ENCODE peak calls at places on chromosome 2, in five cellular contexts. E, D, Q, H and W are unnamed samples.

GRCh38 chr2:128410758-128411215 is 92.1 kb upstream of the HS6ST1 start:
- DNase-seq in D (no peak), Q (no peak), E (no peak), H (no peak), W (no peak)

GRCh38 chr2:121664086-121664485 is 14.8 kb upstream of the CLASP1 start:
- DNase-seq in E (no peak), D (no peak), H (no peak), Q (no peak), W (no peak)

GRCh38 chr2:45826889-45827635 is 175.6 kb downstream of the PRKCE start:
- DNase-seq in E (no peak), D (no peak), H (no peak), Q (peak), W (no peak)

GRCh38 chr2:44615950-44616518 is 254.3 kb downstream of the CAMKMT start:
- DNase-seq in H (no peak), Q (no peak), D (peak), E (no peak), W (no peak)

GRCh38 chr2:128305555-128306080 is 13.1 kb downstream of the HS6ST1 start:
- DNase-seq in D (no peak), H (no peak), E (no peak), Q (no peak), W (no peak)

GRCh38 chr2:11899264-11899818 is 152.9 kb downstream of the LPIN1 start:
- DNase-seq in D (no peak), H (no peak), Q (no peak), E (no peak), W (no peak)

GRCh38 chr2:127610561-127610960 is 35.4 kb upstream of the GPR17 start:
- DNase-seq in E (no peak), Q (no peak), D (no peak), H (no peak), W (no peak)

GRCh38 chr2:175930504-175930903 is 71.6 kb downstream of the LNPK start:
- DNase-seq in E (no peak), Q (peak), H (no peak), D (no peak), W (no peak)

GRCh38 chr2:134035605-134036370 is 218.1 kb upstream of the MGAT5 start:
- DNase-seq in Q (no peak), E (no peak), D (no peak), H (no peak), W (no peak)

GRCh38 chr2:109256921-109257320 is 127.9 kb downstream of the SH3RF3 start:
- DNase-seq in E (no peak), H (no peak), Q (no peak), D (no peak), W (no peak)

GRCh38 chr2:29502452-29502851 is 387.2 kb downstream of the CLIP4 start:
- DNase-seq in H (no peak), E (no peak), Q (no peak), D (no peak), W (no peak)

GRCh38 chr2:63790913-63791312 is 50.8 kb upstream of the UGP2 start:
- DNase-seq in E (no peak), H (no peak), D (no peak), Q (peak), W (no peak)

GRCh38 chr2:72237549-72237948 is 89.9 kb upstream of the CYP26B1 start:
- DNase-seq in Q (no peak), H (no peak), D (no peak), E (no peak), W (no peak)

GRCh38 chr2:147416099-147416498 is 428.7 kb upstream of the ACVR2A start:
- DNase-seq in H (no peak), Q (no peak), E (no peak), D (no peak), W (no peak)

GRCh38 chr2:241507430-241508239 is 749 bp downstream of the STK25 start:
- DNase-seq in H (peak), D (peak), Q (peak), E (no peak), W (no peak)

GRCh38 chr2:182064024-182064880 is 78.6 kb downstream of the PPP1R1C start:
- DNase-seq in E (no peak), D (no peak), H (no peak), Q (no peak), W (no peak)

GRCh38 chr2:193868833-193869232 is 1674.1 kb upstream of the TMEFF2 start:
- DNase-seq in D (no peak), H (no peak), Q (no peak), E (no peak), W (no peak)

GRCh38 chr2:58594175-58594574 is 353.1 kb upstream of the FANCL start:
- DNase-seq in E (no peak), H (peak), D (peak), Q (no peak), W (no peak)

GRCh38 chr2:61770746-61771145 is 83.1 kb downstream of the FAM161A start:
- DNase-seq in H (no peak), D (no peak), E (no peak), Q (no peak), W (no peak)

GRCh38 chr2:11571170-11571569 is 37.3 kb downstream of the GREB1 start:
- DNase-seq in Q (no peak), D (no peak), H (no peak), E (peak), W (no peak)

GRCh38 chr2:70062270-70062669 is 25.0 kb upstream of the PCBP1 start:
- DNase-seq in D (peak), E (no peak), Q (no peak), H (no peak), W (no peak)
- H3K4me3 ChIP-seq in D (no peak), E (no peak), Q (no peak), H (no peak), W (no peak)

GRCh38 chr2:173815778-173816177 is 149.4 kb downstream of the SP3 start:
- DNase-seq in H (no peak), D (no peak), Q (no peak), E (no peak), W (no peak)
- TF ChIP-seq POLR2AphosphoS5 in H (no peak), D (no peak), Q (no peak), E (no peak), W (no peak)

DNA sequence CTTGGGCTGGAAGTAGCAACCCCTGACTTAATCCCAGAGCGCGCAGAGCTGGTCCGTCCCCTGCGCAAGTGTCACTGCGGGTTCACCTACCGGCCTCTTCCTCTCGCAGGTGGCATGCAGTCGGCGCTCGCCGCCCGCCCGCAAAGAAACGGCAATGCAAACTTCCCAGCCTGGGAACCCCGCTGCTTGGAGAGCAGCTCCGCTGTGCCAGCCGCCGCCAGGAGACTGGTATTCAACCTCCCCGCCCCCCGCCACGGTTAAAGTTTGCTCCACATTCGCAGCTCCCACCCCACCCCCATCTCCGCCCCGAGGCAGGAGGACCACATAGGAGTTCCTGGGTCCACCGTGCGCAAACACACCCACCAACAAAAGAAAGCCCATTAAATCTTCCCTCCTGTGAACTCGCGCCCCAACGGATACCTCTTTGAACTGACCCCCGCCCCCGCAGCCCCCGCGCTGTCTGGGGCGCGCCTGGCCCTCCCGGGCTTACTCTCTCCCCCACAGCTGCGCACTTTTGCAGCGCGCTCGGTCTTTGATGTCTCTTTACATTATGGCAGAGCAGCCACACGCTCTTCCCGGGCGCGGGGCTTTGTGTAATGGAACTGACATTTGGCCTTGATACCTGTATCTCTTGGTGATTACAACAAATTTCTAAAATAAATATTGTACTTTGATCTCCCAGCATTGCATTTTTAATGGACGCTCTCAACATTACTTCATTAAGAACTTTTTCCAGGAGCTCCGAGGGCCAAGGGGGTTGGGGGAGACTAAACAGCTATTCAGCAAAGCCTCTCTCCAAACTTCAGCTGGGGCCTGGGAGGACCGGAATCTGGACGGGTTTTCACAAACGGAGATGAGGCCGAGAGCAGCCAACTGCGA is 3.1 kb upstream of the SP5 start:
- DNase-seq in H (no peak), E (no peak), Q (no peak), D (peak), W (no peak)
- H3K4me3 ChIP-seq in H (no peak), E (no peak), Q (no peak), D (peak), W (no peak)

GRCh38 chr2:104872034-104872865 is 18.3 kb downstream of the POU3F3 start:
- DNase-seq in Q (no peak), H (no peak), D (peak), E (no peak), W (no peak)

GRCh38 chr2:104871566-104872033 is 17.7 kb downstream of the POU3F3 start:
- DNase-seq in H (no peak), E (no peak), D (peak), Q (no peak), W (no peak)

GRCh38 chr2:104873689-104874054 is 19.8 kb downstream of the POU3F3 start:
- DNase-seq in Q (no peak), H (no peak), E (no peak), D (peak), W (no peak)

GRCh38 chr2:104874230-104874629 is 20.3 kb downstream of the POU3F3 start:
- DNase-seq in D (no peak), Q (no peak), E (no peak), H (no peak), W (no peak)

GRCh38 chr2:104872866-104873688 is 19.2 kb downstream of the POU3F3 start:
- DNase-seq in H (no peak), D (peak), E (peak), Q (peak), W (no peak)
- TF ChIP-seq POLR2AphosphoS5 in H (no peak), D (no peak), E (no peak), Q (no peak), W (no peak)

GRCh38 chr2:222288590-222289279 is 10.1 kb downstream of the PAX3 start:
- DNase-seq in E (no peak), H (no peak), D (no peak), Q (no peak), W (no peak)

GRCh38 chr2:222291485-222291841 is 7.3 kb downstream of the PAX3 start:
- DNase-seq in E (no peak), Q (no peak), H (no peak), D (no peak), W (no peak)

GRCh38 chr2:222289280-222290250 is 9.2 kb downstream of the PAX3 start:
- DNase-seq in H (no peak), E (no peak), Q (no peak), D (peak), W (no peak)

GRCh38 chr2:222290691-222291484 is 7.9 kb downstream of the PAX3 start:
- DNase-seq in Q (no peak), D (peak), E (no peak), H (no peak), W (no peak)

DNA sequence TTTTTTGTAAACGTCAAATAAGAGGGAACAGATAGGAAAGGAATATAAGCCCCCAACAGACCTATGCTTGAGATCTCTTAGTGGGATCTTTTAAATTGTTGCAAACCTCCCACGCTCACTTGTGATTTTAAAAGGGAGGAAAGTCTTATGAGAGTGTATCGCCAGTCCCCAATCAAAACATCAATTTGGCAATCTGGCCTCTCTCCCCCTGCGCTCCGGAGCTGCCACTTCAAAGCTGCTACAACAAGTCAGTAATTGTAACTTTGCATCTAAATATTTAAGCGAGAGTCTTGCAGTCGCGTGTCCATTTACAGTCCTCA is 8.5 kb downstream of the PAX3 start:
- DNase-seq in E (no peak), Q (no peak), H (no peak), D (no peak), W (no peak)
- H3K4me3 ChIP-seq in E (no peak), Q (no peak), H (no peak), D (peak), W (no peak)

GRCh38 chr2:66813525-66813924 is 378.6 kb downstream of the MEIS1 start:
- DNase-seq in D (no peak), Q (no peak), E (no peak), H (no peak), W (no peak)
- TF ChIP-seq POLR2AphosphoS5 in D (no peak), Q (no peak), E (no peak), H (no peak), W (no peak)

GRCh38 chr2:16224298-16225045 is 284.1 kb downstream of the MYCN start:
- DNase-seq in D (no peak), Q (no peak), E (no peak), H (no peak), W (no peak)
- H3K4me3 ChIP-seq in D (no peak), Q (no peak), E (no peak), H (no peak), W (no peak)

GRCh38 chr2:189341077-189341476 is 100.2 kb upstream of the WDR75 start:
- DNase-seq in H (no peak), Q (no peak), E (no peak), D (no peak), W (no peak)

GRCh38 chr2:189336276-189336975 is 104.8 kb upstream of the WDR75 start:
- DNase-seq in D (no peak), E (no peak), H (no peak), Q (no peak), W (no peak)

GRCh38 chr2:189338119-189338518 is 103.2 kb upstream of the WDR75 start:
- DNase-seq in Q (no peak), D (no peak), H (no peak), E (no peak), W (no peak)

DNA sequence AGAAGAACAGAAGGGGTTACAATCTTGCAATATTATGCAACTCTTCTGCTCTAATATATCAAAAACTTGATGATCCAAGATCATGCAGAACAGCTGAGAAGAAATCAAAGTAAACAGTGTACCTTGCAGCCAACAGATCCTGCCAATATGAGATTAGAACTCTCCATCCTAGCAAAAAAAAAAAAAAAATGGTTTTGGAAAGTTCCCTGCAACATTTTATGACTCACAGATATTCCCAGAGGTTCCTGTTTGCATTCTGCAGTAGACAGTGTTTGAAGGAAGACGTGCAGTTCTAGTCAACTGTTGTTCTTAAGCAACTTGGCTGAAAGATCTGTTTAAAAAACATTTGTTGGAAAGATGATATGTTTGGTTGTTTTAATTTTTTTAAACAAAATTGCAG is 103.6 kb upstream of the WDR75 start:
- DNase-seq in E (no peak), Q (no peak), H (no peak), D (no peak), W (no peak)
- TF ChIP-seq POLR2AphosphoS5 in E (no peak), Q (no peak), H (no peak), D (no peak), W (no peak)

GRCh38 chr2:190499273-190499672 is 35.2 kb downstream of the NEMP2 start:
- DNase-seq in Q (no peak), E (no peak), D (no peak), H (no peak), W (no peak)

GRCh38 chr2:190501702-190502407 is 32.7 kb downstream of the NEMP2 start:
- DNase-seq in D (no peak), E (no peak), Q (no peak), H (no peak), W (no peak)

GRCh38 chr2:190501231-190501630 is 33.3 kb downstream of the NEMP2 start:
- DNase-seq in D (no peak), E (no peak), H (no peak), Q (no peak), W (no peak)

GRCh38 chr2:190497428-190497827 is 37.1 kb downstream of the NEMP2 start:
- DNase-seq in D (peak), E (peak), Q (no peak), H (no peak), W (no peak)

DNA sequence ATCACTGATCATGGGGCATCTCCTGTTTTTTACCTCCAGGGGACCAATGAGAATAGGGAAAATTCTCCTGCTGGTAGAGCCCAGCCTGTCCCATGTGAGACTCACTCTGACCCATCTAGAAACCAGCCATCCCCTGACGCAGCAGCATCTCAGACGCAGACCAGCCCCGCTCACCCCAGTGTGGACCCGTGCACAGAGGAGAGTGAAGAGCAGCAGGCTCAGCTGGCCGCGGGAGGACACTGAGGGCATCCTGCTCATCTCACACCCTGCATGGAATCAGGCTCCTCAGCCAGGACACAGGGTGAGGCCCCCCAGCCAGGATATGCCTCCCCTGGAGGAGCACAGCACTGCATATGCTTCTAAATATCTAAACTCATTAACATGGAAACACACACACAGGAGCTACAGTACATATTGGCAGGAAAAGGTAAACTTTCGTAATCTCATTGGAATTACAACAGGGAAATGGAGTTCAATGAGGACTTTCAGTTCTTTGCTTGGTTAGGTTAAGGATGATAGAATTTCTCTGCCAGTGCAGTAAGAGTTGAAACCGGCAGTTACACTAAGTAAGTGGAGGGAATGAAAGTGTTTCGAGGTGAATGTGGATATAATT is 34.4 kb downstream of the NEMP2 start:
- DNase-seq in D (peak), H (no peak), E (no peak), Q (no peak), W (no peak)
- H3K4me3 ChIP-seq in D (no peak), H (no peak), E (no peak), Q (no peak), W (no peak)

DNA sequence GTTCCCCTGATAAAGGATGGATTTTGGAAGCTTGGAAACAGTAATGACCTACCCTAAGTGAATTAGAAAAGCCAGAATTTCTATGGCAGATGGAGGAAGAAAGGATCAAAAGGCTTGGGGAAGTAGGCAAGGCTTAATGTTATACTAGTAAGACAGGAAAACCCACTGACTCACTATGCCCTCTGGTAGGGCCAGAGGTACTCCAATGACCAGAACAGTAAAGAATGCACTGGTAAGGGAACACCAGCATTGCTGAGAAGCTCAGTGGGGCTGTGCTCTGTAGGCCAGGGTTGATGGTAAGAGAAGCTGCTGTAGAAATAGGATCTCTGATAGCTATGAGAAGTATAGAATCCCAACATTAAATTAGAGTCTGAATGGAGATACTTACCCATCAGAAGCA is 126.4 kb downstream of the GFPT1 start:
- DNase-seq in E (no peak), H (no peak), D (no peak), Q (no peak), W (no peak)
- TF ChIP-seq POLR2AphosphoS5 in E (no peak), H (no peak), D (no peak), Q (no peak), W (no peak)